ENCODE peak calls at places on chromosome 22, in six cellular contexts. One of them, this sample, is unnamed. For H3K9me3, the result is how much of the 10 kb centered on the place peaks cover.

GRCh38 chr22:26043031-26043430 is 126.2 kb upstream of the SEZ6L start:
- DNase-seq in naive thymus-derived CD4-positive, alpha-beta T cell: no peak
- DNase-seq in uterus: no peak
- DNase-seq in fibroblast of lung: no peak
- DNase-seq in breast epithelium: no peak
- DNase-seq in tibial artery: no peak
- DNase-seq in this sample: no peak

GRCh38 chr22:30245985-30246901 is at the start of gene LIF:
- DNase-seq in naive thymus-derived CD4-positive, alpha-beta T cell: peak
- DNase-seq in uterus: no peak
- DNase-seq in fibroblast of lung: peak
- DNase-seq in breast epithelium: no peak
- DNase-seq in tibial artery: no peak
- DNase-seq in this sample: no peak

GRCh38 chr22:41339823-41340222 is 38.5 kb downstream of the ZC3H7B start:
- DNase-seq in naive thymus-derived CD4-positive, alpha-beta T cell: no peak
- DNase-seq in uterus: no peak
- DNase-seq in fibroblast of lung: no peak
- DNase-seq in breast epithelium: no peak
- DNase-seq in tibial artery: no peak
- DNase-seq in this sample: no peak

GRCh38 chr22:17783773-17784480 is 9.7 kb upstream of the BID start:
- DNase-seq in naive thymus-derived CD4-positive, alpha-beta T cell: no peak
- DNase-seq in uterus: no peak
- DNase-seq in fibroblast of lung: no peak
- DNase-seq in breast epithelium: no peak
- DNase-seq in tibial artery: no peak
- DNase-seq in this sample: no peak

GRCh38 chr22:43848366-43849171 is 13.7 kb downstream of the SULT4A1 start:
- DNase-seq in naive thymus-derived CD4-positive, alpha-beta T cell: no peak
- DNase-seq in uterus: no peak
- DNase-seq in fibroblast of lung: peak
- DNase-seq in breast epithelium: peak
- DNase-seq in tibial artery: no peak
- DNase-seq in this sample: peak

GRCh38 chr22:36913431-36914382 is at the start of gene CSF2RB:
- DNase-seq in naive thymus-derived CD4-positive, alpha-beta T cell: no peak
- DNase-seq in uterus: no peak
- DNase-seq in fibroblast of lung: no peak
- DNase-seq in breast epithelium: no peak
- DNase-seq in tibial artery: peak
- DNase-seq in this sample: no peak

GRCh38 chr22:42291287-42291686 is 20.8 kb upstream of the TCF20 start:
- DNase-seq in naive thymus-derived CD4-positive, alpha-beta T cell: no peak
- DNase-seq in uterus: no peak
- DNase-seq in fibroblast of lung: no peak
- DNase-seq in breast epithelium: no peak
- DNase-seq in tibial artery: no peak
- DNase-seq in this sample: no peak

GRCh38 chr22:44161673-44162072 is 19.1 kb upstream of the PARVG start:
- DNase-seq in naive thymus-derived CD4-positive, alpha-beta T cell: no peak
- DNase-seq in uterus: no peak
- DNase-seq in fibroblast of lung: no peak
- DNase-seq in breast epithelium: no peak
- DNase-seq in tibial artery: no peak
- DNase-seq in this sample: no peak

GRCh38 chr22:38202437-38203089 is 769 bp downstream of the MAFF start:
- DNase-seq in naive thymus-derived CD4-positive, alpha-beta T cell: peak
- DNase-seq in uterus: peak
- DNase-seq in fibroblast of lung: peak
- DNase-seq in breast epithelium: peak
- DNase-seq in tibial artery: peak
- DNase-seq in this sample: peak

GRCh38 chr22:29798318-29798717 is 31.1 kb downstream of the UQCR10 start:
- DNase-seq in naive thymus-derived CD4-positive, alpha-beta T cell: no peak
- DNase-seq in uterus: no peak
- DNase-seq in fibroblast of lung: no peak
- DNase-seq in breast epithelium: no peak
- DNase-seq in tibial artery: no peak
- DNase-seq in this sample: no peak

GRCh38 chr22:23245045-23245798 is 64.9 kb downstream of the BCR start:
- DNase-seq in naive thymus-derived CD4-positive, alpha-beta T cell: no peak
- DNase-seq in uterus: no peak
- DNase-seq in fibroblast of lung: peak
- DNase-seq in breast epithelium: no peak
- DNase-seq in tibial artery: no peak
- DNase-seq in this sample: no peak

GRCh38 chr22:45683680-45684079 is 12.0 kb downstream of the ATXN10 start:
- DNase-seq in naive thymus-derived CD4-positive, alpha-beta T cell: no peak
- DNase-seq in uterus: no peak
- DNase-seq in fibroblast of lung: no peak
- DNase-seq in breast epithelium: no peak
- DNase-seq in tibial artery: no peak
- DNase-seq in this sample: no peak

GRCh38 chr22:30490399-30490798 is 15.1 kb downstream of the SEC14L4 start:
- DNase-seq in naive thymus-derived CD4-positive, alpha-beta T cell: no peak
- DNase-seq in uterus: no peak
- DNase-seq in fibroblast of lung: no peak
- DNase-seq in breast epithelium: no peak
- DNase-seq in tibial artery: no peak
- DNase-seq in this sample: no peak

GRCh38 chr22:37202706-37203105 is 9.6 kb downstream of the SSTR3 start:
- DNase-seq in naive thymus-derived CD4-positive, alpha-beta T cell: no peak
- DNase-seq in uterus: no peak
- DNase-seq in fibroblast of lung: no peak
- DNase-seq in breast epithelium: peak
- DNase-seq in tibial artery: peak
- DNase-seq in this sample: no peak

GRCh38 chr22:25080855-25081254 is 118.8 kb upstream of the CRYBB3 start:
- DNase-seq in naive thymus-derived CD4-positive, alpha-beta T cell: no peak
- DNase-seq in uterus: no peak
- DNase-seq in fibroblast of lung: no peak
- DNase-seq in breast epithelium: no peak
- DNase-seq in tibial artery: no peak
- DNase-seq in this sample: no peak

GRCh38 chr22:17781319-17782031 is 7.2 kb upstream of the BID start:
- DNase-seq in naive thymus-derived CD4-positive, alpha-beta T cell: no peak
- DNase-seq in uterus: no peak
- DNase-seq in fibroblast of lung: peak
- DNase-seq in breast epithelium: no peak
- DNase-seq in tibial artery: no peak
- DNase-seq in this sample: no peak

GRCh38 chr22:24977370-24978230 is 25.1 kb downstream of the KIAA1671 start:
- DNase-seq in naive thymus-derived CD4-positive, alpha-beta T cell: no peak
- DNase-seq in uterus: peak
- DNase-seq in fibroblast of lung: no peak
- DNase-seq in breast epithelium: no peak
- DNase-seq in tibial artery: peak
- DNase-seq in this sample: peak

GRCh38 chr22:24587948-24588347 is 4.9 kb downstream of the LRRC75B start:
- DNase-seq in naive thymus-derived CD4-positive, alpha-beta T cell: no peak
- DNase-seq in uterus: no peak
- DNase-seq in fibroblast of lung: no peak
- DNase-seq in breast epithelium: no peak
- DNase-seq in tibial artery: no peak
- DNase-seq in this sample: no peak

GRCh38 chr22:46815559-46815895 is 53.1 kb downstream of the TBC1D22A start:
- DNase-seq in naive thymus-derived CD4-positive, alpha-beta T cell: no peak
- DNase-seq in uterus: no peak
- DNase-seq in fibroblast of lung: no peak
- DNase-seq in breast epithelium: no peak
- DNase-seq in tibial artery: no peak
- DNase-seq in this sample: no peak
- H3K27ac ChIP-seq in naive thymus-derived CD4-positive, alpha-beta T cell: no peak
- H3K27ac ChIP-seq in uterus: no peak
- H3K27ac ChIP-seq in fibroblast of lung: no peak
- H3K27ac ChIP-seq in breast epithelium: no peak
- H3K27ac ChIP-seq in tibial artery: peak
- H3K27ac ChIP-seq in this sample: peak

DNA sequence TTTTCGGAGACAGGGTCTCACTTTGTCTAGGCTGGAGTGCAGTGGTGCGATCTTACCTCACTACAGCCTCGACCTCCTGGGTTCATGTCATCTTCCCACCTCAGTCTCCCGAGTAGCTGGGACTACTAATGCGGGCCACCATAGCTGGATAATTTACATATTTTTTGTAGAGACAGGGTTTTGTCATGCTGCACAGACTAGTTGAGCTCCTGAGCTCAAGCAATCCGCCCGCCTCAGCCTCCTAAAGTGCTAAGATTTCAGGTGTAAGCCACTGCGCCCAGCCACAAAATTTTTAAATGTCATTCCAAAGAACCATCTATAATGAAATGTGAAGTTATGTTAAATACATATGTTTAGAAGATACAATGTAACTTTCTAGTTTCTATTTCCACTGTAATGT is 4747.7 kb upstream of the OR11H1 start:
- DNase-seq in naive thymus-derived CD4-positive, alpha-beta T cell: no peak
- DNase-seq in uterus: no peak
- DNase-seq in fibroblast of lung: no peak
- DNase-seq in breast epithelium: no peak
- DNase-seq in tibial artery: no peak
- DNase-seq in this sample: no peak
- H3K9me3 ChIP-seq in naive thymus-derived CD4-positive, alpha-beta T cell: under half
- H3K9me3 ChIP-seq in uterus: under half
- H3K9me3 ChIP-seq in fibroblast of lung: under half
- H3K9me3 ChIP-seq in breast epithelium: under half
- H3K9me3 ChIP-seq in tibial artery: under half
- H3K9me3 ChIP-seq in this sample: under half

GRCh38 chr22:35913925-35914324 is 114.7 kb downstream of the RBFOX2 start:
- DNase-seq in naive thymus-derived CD4-positive, alpha-beta T cell: no peak
- DNase-seq in uterus: no peak
- DNase-seq in fibroblast of lung: no peak
- DNase-seq in breast epithelium: no peak
- DNase-seq in tibial artery: no peak
- DNase-seq in this sample: no peak

GRCh38 chr22:35912668-35913067 is 116.0 kb downstream of the RBFOX2 start:
- DNase-seq in naive thymus-derived CD4-positive, alpha-beta T cell: no peak
- DNase-seq in uterus: no peak
- DNase-seq in fibroblast of lung: no peak
- DNase-seq in breast epithelium: no peak
- DNase-seq in tibial artery: no peak
- DNase-seq in this sample: no peak

GRCh38 chr22:35910926-35911325 is 117.7 kb downstream of the RBFOX2 start:
- DNase-seq in naive thymus-derived CD4-positive, alpha-beta T cell: no peak
- DNase-seq in uterus: no peak
- DNase-seq in fibroblast of lung: no peak
- DNase-seq in breast epithelium: no peak
- DNase-seq in tibial artery: no peak
- DNase-seq in this sample: no peak

GRCh38 chr22:35911877-35912276 is 116.7 kb downstream of the RBFOX2 start:
- DNase-seq in naive thymus-derived CD4-positive, alpha-beta T cell: no peak
- DNase-seq in uterus: no peak
- DNase-seq in fibroblast of lung: no peak
- DNase-seq in breast epithelium: no peak
- DNase-seq in tibial artery: no peak
- DNase-seq in this sample: no peak

DNA sequence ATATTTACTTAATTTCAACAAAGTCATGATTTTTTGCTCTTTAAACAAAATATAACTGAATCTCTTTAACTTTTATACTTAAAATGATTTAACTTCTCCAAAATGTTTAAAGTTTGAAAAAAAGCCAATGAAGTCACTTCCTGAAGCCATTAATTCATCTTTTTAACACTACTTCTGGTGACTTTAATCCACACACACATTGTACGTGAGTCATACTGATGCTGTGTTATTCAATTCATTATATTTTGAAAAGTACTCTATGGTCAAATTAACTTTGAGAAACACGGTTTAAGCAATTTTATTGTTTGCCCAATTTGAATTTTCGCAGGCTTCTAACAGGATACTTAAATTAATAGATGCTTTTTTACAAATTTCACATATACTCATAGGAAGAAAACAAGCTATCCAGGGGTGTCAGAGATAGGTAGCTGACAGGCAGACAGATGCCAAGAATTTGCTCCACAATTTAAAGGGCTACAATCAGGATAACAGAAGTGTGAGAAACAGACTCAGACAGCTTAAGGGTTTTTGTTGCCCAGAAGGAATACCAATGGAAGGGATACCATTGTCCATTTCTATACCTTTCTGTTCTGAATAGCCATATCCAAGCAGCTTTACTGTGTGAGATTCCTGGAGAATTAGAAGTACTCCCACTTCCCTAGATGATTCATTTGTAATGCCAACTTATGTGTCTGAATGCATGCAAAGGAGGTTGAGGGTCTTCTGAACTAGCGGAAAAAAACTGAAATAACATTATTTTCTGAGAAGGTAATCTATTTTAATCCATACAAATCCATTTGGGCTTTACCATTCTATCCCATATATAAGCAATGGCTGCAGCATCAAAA is 118.4 kb downstream of the RBFOX2 start:
- DNase-seq in naive thymus-derived CD4-positive, alpha-beta T cell: no peak
- DNase-seq in uterus: no peak
- DNase-seq in fibroblast of lung: peak
- DNase-seq in breast epithelium: no peak
- DNase-seq in tibial artery: no peak
- DNase-seq in this sample: no peak
- H3K27ac ChIP-seq in naive thymus-derived CD4-positive, alpha-beta T cell: no peak
- H3K27ac ChIP-seq in uterus: no peak
- H3K27ac ChIP-seq in fibroblast of lung: no peak
- H3K27ac ChIP-seq in breast epithelium: no peak
- H3K27ac ChIP-seq in tibial artery: no peak
- H3K27ac ChIP-seq in this sample: peak

DNA sequence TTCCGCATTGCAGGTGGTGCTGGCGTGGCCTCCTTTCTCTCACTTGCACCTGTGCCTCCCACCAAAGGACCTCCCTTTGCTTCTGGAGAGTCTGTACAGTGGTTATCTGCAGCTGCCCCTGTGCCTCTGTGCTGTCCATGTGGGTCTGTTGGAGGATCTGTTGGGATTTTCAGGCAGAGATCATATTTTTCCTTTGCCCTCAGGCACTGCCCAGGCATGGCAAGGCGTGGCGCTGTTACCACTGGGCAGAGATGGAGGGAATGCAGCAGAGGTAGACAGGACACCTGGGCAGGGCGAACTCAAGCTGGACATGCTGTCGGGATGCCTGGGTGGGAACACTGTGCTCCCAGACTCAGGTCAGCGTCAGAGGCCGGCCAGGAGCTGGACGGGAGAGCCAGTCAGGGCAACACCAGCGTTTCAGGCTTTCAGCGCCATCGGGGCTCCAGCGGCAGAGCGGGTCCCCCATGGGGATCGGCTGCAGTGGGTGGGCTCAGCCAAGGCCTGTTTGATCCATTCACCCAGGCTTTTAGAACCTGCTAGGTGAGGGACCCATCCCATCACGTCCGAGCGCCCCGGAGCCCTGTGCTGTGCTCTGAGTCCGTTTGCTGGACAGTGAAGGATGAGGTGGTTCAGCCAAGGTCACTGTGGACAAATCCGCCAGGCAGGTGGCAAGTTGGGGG is 718.9 kb downstream of the BRD1 start:
- DNase-seq in naive thymus-derived CD4-positive, alpha-beta T cell: no peak
- DNase-seq in uterus: no peak
- DNase-seq in fibroblast of lung: no peak
- DNase-seq in breast epithelium: no peak
- DNase-seq in tibial artery: no peak
- DNase-seq in this sample: no peak
- H3K9me3 ChIP-seq in naive thymus-derived CD4-positive, alpha-beta T cell: under half
- H3K9me3 ChIP-seq in uterus: under half
- H3K9me3 ChIP-seq in fibroblast of lung: under half
- H3K9me3 ChIP-seq in breast epithelium: under half
- H3K9me3 ChIP-seq in tibial artery: under half
- H3K9me3 ChIP-seq in this sample: under half

This sample was measured in ascending aorta.